ENCODE peak calls at places on chromosomes 5 and 9, in seven cellular contexts. X, P, J, U, F, O and D are unnamed samples.

GRCh38 chr5:149561848-149562247 is 10.6 kb upstream of the CSNK1A1 start:
- DNase-seq in X (no peak), P (peak), J (no peak), U (no peak), F (peak), O (no peak), D (no peak)

GRCh38 chr5:128596071-128596470 is 58.0 kb upstream of the FBN2 start:
- DNase-seq in X (no peak), P (peak), J (no peak), U (no peak), F (no peak), O (no peak), D (no peak)

GRCh38 chr5:179371681-179372675 is 26.7 kb upstream of the ADAMTS2 start:
- DNase-seq in X (no peak), P (no peak), J (peak), U (peak), F (no peak), O (no peak), D (no peak)

GRCh38 chr5:162128117-162128516 is 60.5 kb downstream of the GABRG2 start:
- DNase-seq in X (no peak), P (no peak), J (no peak), U (no peak), F (no peak), O (no peak), D (no peak)

GRCh38 chr9:100167176-100167575 is 68.1 kb downstream of the INVS start:
- DNase-seq in X (no peak), P (peak), J (no peak), U (no peak), F (no peak), O (no peak), D (no peak)

GRCh38 chr9:135895202-135895848 is 12.0 kb downstream of the CAMSAP1 start:
- DNase-seq in X (no peak), P (no peak), J (no peak), U (no peak), F (no peak), O (no peak), D (peak)

GRCh38 chr5:142514196-142514595 is 171.7 kb downstream of the FGF1 start:
- DNase-seq in X (no peak), P (peak), J (no peak), U (no peak), F (no peak), O (no peak), D (no peak)

GRCh38 chr9:137682431-137682991 is 63.7 kb downstream of the EHMT1 start:
- DNase-seq in X (no peak), P (no peak), J (no peak), U (no peak), F (no peak), O (no peak), D (peak)

GRCh38 chr9:125966959-125967711 is 220.0 kb downstream of the PBX3 start:
- DNase-seq in X (no peak), P (no peak), J (no peak), U (peak), F (no peak), O (no peak), D (no peak)

GRCh38 chr5:83724915-83725314 is 4.3 kb upstream of the HAPLN1 start:
- DNase-seq in X (no peak), P (peak), J (no peak), U (no peak), F (no peak), O (no peak), D (no peak)

GRCh38 chr5:149776376-149777305 is 46.5 kb downstream of the PPARGC1B start:
- DNase-seq in X (no peak), P (no peak), J (no peak), U (no peak), F (no peak), O (no peak), D (no peak)

GRCh38 chr5:164356790-164357189 is 851.4 kb downstream of the MAT2B start:
- DNase-seq in X (no peak), P (no peak), J (no peak), U (no peak), F (no peak), O (no peak), D (peak)

GRCh38 chr9:5748438-5748837 is 84.5 kb downstream of the ERMP1 start:
- DNase-seq in X (no peak), P (no peak), J (no peak), U (no peak), F (no peak), O (no peak), D (no peak)

GRCh38 chr9:124228516-124228915 is 29.2 kb upstream of the NEK6 start:
- DNase-seq in X (no peak), P (no peak), J (no peak), U (no peak), F (no peak), O (no peak), D (no peak)

GRCh38 chr9:671997-672396 is 169.5 kb upstream of the DMRT1 start:
- DNase-seq in X (no peak), P (no peak), J (no peak), U (no peak), F (no peak), O (no peak), D (no peak)

DNA sequence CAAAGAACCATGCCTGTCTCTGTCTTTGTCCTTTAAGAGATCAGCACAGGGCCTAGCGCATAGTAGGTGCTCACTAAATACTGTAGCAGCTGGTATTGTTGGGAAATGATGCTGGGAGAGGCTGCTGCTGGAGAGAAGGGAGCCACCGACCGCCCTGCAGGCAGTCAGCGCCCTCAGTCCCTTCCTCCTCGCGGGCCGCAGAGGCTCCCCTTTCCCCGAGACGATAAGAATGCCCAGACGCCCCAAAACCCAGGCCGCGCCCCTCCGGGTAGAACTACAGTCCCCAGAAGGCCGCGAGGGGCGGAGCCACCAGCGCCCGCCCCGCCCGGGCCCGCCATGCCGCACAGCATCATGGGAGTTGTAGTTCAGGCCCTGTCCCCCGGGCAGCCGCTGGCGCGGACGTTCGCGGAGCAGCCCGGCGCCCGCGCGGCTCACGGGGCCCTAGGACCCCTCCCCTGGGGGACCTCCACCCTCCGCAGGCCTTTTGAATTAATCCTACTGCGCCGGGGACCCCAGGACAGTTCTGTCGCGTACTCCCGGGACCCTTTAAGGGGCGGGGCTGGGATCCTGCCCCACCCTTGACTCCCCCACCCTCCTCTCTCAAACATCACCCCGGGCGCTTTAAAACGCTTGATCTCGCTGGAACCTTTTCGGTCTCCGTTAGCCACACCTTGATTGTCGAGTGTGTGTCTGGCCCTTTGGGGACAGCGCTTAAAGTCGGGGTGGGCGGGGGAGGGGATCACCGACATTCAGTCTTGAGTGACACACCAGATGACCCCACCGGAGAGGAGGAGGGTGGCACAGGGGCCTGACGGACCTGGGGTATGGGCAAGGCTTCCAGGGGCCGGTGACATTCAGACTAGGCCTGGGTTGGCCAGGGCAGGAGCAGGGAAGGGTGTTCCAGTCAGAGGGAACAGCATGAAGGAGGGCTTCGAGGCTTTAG is 24.8 kb upstream of the IER5L start:
- DNase-seq in X (peak), P (peak), J (peak), U (peak), F (peak), O (peak), D (peak)
- TF ChIP-seq POLR2A in X (no peak), P (no peak), J (peak), U (peak), F (peak), O (peak), D (no peak)

GRCh38 chr9:133032171-133032570 is 1.4 kb downstream of the GTF3C5 start:
- DNase-seq in X (no peak), P (no peak), J (no peak), U (no peak), F (no peak), O (no peak), D (no peak)

GRCh38 chr9:133031130-133031422 is 279 bp downstream of the GTF3C5 start:
- DNase-seq in X (no peak), P (no peak), J (no peak), U (no peak), F (no peak), O (no peak), D (no peak)

GRCh38 chr9:133031496-133031911 is 707 bp downstream of the GTF3C5 start:
- DNase-seq in X (no peak), P (no peak), J (no peak), U (no peak), F (peak), O (no peak), D (peak)

GRCh38 chr9:133029994-133030316 is 842 bp upstream of the GTF3C5 start:
- DNase-seq in X (no peak), P (peak), J (no peak), U (no peak), F (no peak), O (no peak), D (no peak)

GRCh38 chr9:133030317-133031129 is at the start of gene GTF3C5:
- DNase-seq in X (peak), P (peak), J (peak), U (peak), F (peak), O (peak), D (peak)
- TF ChIP-seq POLR2A in X (peak), P (peak), J (peak), U (peak), F (peak), O (peak), D (peak)

DNA sequence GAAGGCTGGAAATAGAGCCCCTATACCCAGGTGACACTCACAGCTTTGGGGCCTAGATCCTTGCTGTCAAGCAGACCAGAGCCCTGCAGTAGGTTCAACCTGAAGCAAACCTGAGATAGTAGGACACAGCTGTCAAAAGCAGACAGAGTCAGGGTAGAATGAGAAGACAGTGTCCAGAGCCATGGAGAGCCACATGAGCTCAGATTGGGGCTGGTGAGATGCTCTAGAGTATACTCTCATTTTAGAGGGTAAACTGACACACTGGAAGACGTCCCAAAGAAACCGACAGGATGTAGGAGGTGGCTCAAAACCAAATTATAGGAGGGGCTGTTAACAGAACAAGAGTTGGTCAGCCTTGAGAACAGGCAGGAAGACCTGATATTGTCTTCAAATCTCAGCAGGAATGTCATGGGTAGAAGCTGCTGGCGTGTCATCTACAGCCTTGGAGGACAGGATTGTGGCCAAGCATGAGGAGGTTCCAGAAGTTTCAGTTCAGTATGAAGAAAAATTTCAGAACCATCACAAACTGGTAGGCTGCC is 11.5 kb downstream of the CCDC69 start:
- DNase-seq in X (no peak), P (no peak), J (no peak), U (no peak), F (no peak), O (no peak), D (no peak)
- TF ChIP-seq POLR2A in X (peak), P (no peak), J (no peak), U (no peak), F (no peak), O (no peak), D (no peak)

DNA sequence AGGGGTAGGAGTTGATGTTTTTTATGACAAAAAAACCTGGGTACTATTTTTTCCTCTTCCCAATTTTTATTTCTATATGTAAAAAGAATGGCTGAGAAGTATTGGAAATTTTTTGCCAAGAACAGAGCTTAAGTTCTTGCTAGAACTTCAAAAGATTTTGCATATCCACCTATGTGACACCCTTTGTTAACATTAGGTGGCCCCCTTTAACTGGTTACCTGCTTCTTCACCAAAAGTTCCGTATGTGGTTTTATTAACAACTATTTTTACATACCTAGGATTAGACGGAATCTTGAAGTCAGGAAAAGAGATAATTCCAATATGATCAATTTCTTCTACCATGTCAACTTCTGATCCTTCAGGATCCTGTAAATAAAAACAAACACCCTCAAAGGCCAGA is 15.5 kb downstream of the C5 start:
- DNase-seq in X (no peak), P (no peak), J (no peak), U (no peak), F (no peak), O (no peak), D (no peak)
- TF ChIP-seq POLR2A in X (no peak), P (no peak), J (no peak), U (no peak), F (no peak), O (no peak), D (no peak)